ENCODE peak calls at places on chromosomes 7 and 10, in four cellular contexts. Y is GM23338, W is breast epithelium, S is PC-9. D is an unnamed sample. For H3K36me3, the result is how much of the 10 kb centered on the place peaks cover.

GRCh38 chr7:73364006-73364728 is 36.2 kb downstream of the FKBP6 start:
- DNase-seq in Y (no peak), W (no peak), S (no peak), D (no peak)

GRCh38 chr10:22624289-22624738 is 90.1 kb downstream of the PIP4K2A start:
- DNase-seq in Y (peak), W (no peak), S (peak), D (no peak)

GRCh38 chr10:23362879-23363787 is 18.5 kb upstream of the C10orf67 start:
- DNase-seq in Y (peak), W (no peak), S (no peak), D (no peak)

GRCh38 chr10:113058175-113058961 is 108.3 kb downstream of the TCF7L2 start:
- DNase-seq in Y (peak), W (no peak), S (no peak), D (no peak)

GRCh38 chr7:44293561-44294324 is 31.7 kb downstream of the CAMK2B start:
- DNase-seq in Y (no peak), W (no peak), S (no peak), D (no peak)

GRCh38 chr10:32985781-32986350 is 27.8 kb upstream of the ITGB1 start:
- DNase-seq in Y (no peak), W (no peak), S (peak), D (no peak)

GRCh38 chr10:62374862-62375710 is 917 bp downstream of the ZNF365 start:
- DNase-seq in Y (peak), W (no peak), S (peak), D (peak)

GRCh38 chr10:8520382-8520781 is 465.9 kb downstream of the GATA3 start:
- DNase-seq in Y (no peak), W (no peak), S (no peak), D (no peak)

GRCh38 chr10:78255796-78256638 is 222.4 kb downstream of the RPS24 start:
- DNase-seq in Y (no peak), W (no peak), S (peak), D (peak)

GRCh38 chr7:37942934-37943610 is 22.6 kb downstream of the EPDR1 start:
- DNase-seq in Y (peak), W (no peak), S (no peak), D (peak)

GRCh38 chr10:124381011-124381591 is 37.6 kb downstream of the OAT start:
- DNase-seq in Y (no peak), W (no peak), S (no peak), D (peak)

GRCh38 chr10:102752266-102752930 is 8.7 kb downstream of the WBP1L start:
- DNase-seq in Y (no peak), W (no peak), S (no peak), D (no peak)

GRCh38 chr10:92142949-92143348 is 147.9 kb downstream of the CPEB3 start:
- DNase-seq in Y (no peak), W (no peak), S (no peak), D (no peak)

GRCh38 chr7:100044719-100045118 is 4.9 kb upstream of the ZSCAN21 start:
- DNase-seq in Y (no peak), W (no peak), S (no peak), D (peak)
- TF ChIP-seq CTCF in Y (peak), W (peak), S (no peak), D (no peak)

GRCh38 chr10:20858292-20859124 is 38.6 kb downstream of the NEBL start:
- DNase-seq in Y (peak), W (no peak), S (peak), D (no peak)
- H3K36me3 ChIP-seq in Y (under half), W (under half), S (under half), D (under half)

GRCh38 chr7:77651544-77652162 is 44.6 kb upstream of the RSBN1L start:
- DNase-seq in Y (peak), W (no peak), S (no peak), D (peak)
- TF ChIP-seq CTCF in Y (peak), W (peak), S (peak), D (peak)

GRCh38 chr7:134873253-134873652 is 93.8 kb downstream of the CALD1 start:
- DNase-seq in Y (no peak), W (no peak), S (no peak), D (no peak)
- H3K36me3 ChIP-seq in Y (under half), W (under half), S (under half), D (under half)

GRCh38 chr7:151728746-151729145 is 148.2 kb downstream of the PRKAG2 start:
- DNase-seq in Y (no peak), W (no peak), S (peak), D (no peak)

GRCh38 chr7:151726875-151727578 is 149.9 kb downstream of the PRKAG2 start:
- DNase-seq in Y (no peak), W (no peak), S (peak), D (no peak)

GRCh38 chr7:151725844-151726770 is 150.8 kb downstream of the PRKAG2 start:
- DNase-seq in Y (no peak), W (no peak), S (peak), D (no peak)

GRCh38 chr7:151728286-151728660 is 148.6 kb downstream of the PRKAG2 start:
- DNase-seq in Y (no peak), W (no peak), S (no peak), D (no peak)

DNA sequence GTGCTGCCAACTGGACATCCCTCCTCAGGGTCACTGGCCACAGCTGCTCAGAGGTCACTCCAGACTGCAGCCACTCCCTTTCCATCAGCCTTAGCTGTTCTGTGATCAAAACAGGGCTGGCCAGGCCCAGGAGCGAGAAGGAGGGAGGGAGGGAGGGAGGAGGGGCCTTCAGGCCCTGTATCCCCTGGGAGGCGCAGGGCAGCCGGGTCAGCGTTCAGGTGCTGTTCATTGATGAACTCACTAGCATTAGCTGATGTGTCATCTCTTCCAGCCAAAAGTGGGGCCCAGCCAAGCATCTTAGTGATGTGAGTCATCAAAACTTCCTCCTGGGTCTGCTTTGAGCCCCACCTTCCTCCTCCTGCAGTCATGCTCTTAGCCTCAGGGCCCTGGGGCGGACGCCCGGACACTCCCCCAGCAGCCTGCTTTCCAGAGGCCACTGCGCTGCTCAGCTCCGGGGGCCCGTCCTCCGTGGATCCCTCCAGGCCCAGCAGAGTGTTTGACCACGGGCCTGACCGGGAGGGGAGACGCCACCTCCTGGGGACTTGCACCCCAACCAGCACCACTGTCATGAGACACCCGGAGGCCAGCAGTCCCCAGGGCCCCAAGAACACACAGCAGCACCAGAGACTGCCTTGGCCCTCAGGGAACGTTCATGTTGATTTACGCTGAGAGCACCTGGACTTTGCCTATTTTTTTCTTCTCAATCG is 149.2 kb downstream of the PRKAG2 start:
- DNase-seq in Y (no peak), W (peak), S (peak), D (peak)
- TF ChIP-seq CTCF in Y (no peak), W (no peak), S (no peak), D (no peak)

GRCh38 chr7:64873517-64873916 is 29.6 kb upstream of the ZNF273 start:
- DNase-seq in Y (no peak), W (no peak), S (no peak), D (no peak)

GRCh38 chr7:64874114-64874513 is 29.0 kb upstream of the ZNF273 start:
- DNase-seq in Y (no peak), W (no peak), S (no peak), D (no peak)

GRCh38 chr7:64871761-64872160 is 31.3 kb upstream of the ZNF273 start:
- DNase-seq in Y (no peak), W (no peak), S (no peak), D (no peak)

GRCh38 chr7:64872351-64872750 is 30.7 kb upstream of the ZNF273 start:
- DNase-seq in Y (no peak), W (no peak), S (no peak), D (no peak)

GRCh38 chr7:64872809-64873500 is 30.1 kb upstream of the ZNF273 start:
- DNase-seq in Y (no peak), W (no peak), S (no peak), D (no peak)
- H3K36me3 ChIP-seq in Y (under half), W (under half), S (under half), D (under half)

GRCh38 chr7:51354897-51355296 is 38.3 kb upstream of the COBL start:
- DNase-seq in Y (peak), W (no peak), S (no peak), D (no peak)

GRCh38 chr7:51354434-51354833 is 37.8 kb upstream of the COBL start:
- DNase-seq in Y (no peak), W (no peak), S (no peak), D (no peak)

GRCh38 chr7:51351661-51352060 is 35.1 kb upstream of the COBL start:
- DNase-seq in Y (no peak), W (no peak), S (no peak), D (no peak)

GRCh38 chr7:51350195-51350896 is 33.7 kb upstream of the COBL start:
- DNase-seq in Y (peak), W (no peak), S (peak), D (peak)

GRCh38 chr7:51352174-51353145 is 35.9 kb upstream of the COBL start:
- DNase-seq in Y (peak), W (no peak), S (no peak), D (no peak)
- TF ChIP-seq CTCF in Y (peak), W (no peak), S (no peak), D (no peak)

GRCh38 chr10:84155521-84155920 is 16.2 kb downstream of the GHITM start:
- DNase-seq in Y (no peak), W (no peak), S (no peak), D (no peak)

GRCh38 chr10:84156768-84157167 is 16.8 kb upstream of the GPR15LG start:
- DNase-seq in Y (no peak), W (no peak), S (no peak), D (no peak)

GRCh38 chr10:84149854-84150253 is 10.5 kb downstream of the GHITM start:
- DNase-seq in Y (no peak), W (no peak), S (no peak), D (no peak)

GRCh38 chr10:84156009-84156408 is 16.7 kb downstream of the GHITM start:
- DNase-seq in Y (no peak), W (no peak), S (no peak), D (no peak)

DNA sequence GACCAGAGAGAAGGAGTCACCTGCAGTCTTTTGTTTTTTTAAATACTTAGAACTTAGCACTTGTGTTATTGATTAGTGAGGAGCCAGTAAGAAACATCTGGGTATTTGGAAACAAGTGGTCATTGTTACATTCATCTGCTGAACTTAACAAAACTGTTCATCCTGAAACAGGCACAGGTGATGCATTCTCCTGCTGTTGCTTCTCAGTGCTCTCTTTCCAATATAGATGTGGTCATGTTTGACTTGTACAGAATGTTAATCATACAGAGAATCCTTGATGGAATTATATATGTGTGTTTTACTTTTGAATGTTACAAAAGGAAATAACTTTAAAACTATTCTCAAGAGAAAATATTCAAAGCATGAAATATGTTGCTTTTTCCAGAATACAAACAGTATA is 13.5 kb downstream of the GHITM start:
- DNase-seq in Y (no peak), W (no peak), S (no peak), D (no peak)
- H3K36me3 ChIP-seq in Y (under half), W (under half), S (half or more), D (under half)

GRCh38 chr10:103918053-103918846 is at the start of gene STN1:
- DNase-seq in Y (peak), W (peak), S (peak), D (peak)
- TF ChIP-seq CTCF in Y (peak), W (no peak), S (no peak), D (no peak)

DNA sequence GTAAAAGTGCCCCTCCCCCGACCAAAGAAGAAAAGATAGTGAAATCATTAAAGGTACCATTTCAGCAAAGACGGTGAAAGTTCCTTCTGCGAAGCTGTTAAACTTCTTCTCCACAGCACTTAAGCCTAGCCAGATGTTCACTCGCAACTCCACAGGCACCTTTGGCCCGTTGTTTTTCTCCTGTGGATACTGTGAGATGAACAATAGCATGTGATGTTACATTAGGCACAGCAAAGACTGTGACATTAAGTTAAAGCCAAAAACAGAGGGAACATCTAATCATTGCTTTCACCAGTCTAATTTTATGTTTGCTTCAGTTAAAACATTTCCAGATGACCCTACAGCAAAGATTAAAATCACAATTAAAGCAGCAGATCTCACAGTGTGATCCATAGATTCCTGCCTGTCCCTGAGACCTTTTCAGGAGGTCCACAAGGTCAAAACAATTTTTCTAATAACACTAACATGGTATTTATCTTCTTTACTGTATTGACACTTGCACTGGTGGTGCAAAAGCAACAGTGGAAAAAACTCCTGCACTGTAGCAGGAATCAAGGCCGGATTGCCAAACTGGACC is 112.5 kb downstream of the MYOF start:
- DNase-seq in Y (no peak), W (no peak), S (no peak), D (no peak)
- H3K36me3 ChIP-seq in Y (under half), W (under half), S (under half), D (under half)

D was measured in Caco-2.